ENCODE peak calls at places on chromosomes 11 and 22, in nine cellular contexts. W, K, B, X, Q, D, C, N and A are unnamed samples.

GRCh38 chr11:123407124-123407995 is 22.7 kb upstream of the GRAMD1B start:
- DNase-seq in N (peak; percentile 65), D (peak; percentile 47), X (peak; percentile 73), C (peak; percentile 1), Q (peak; percentile 89), W (peak; percentile 43), B (peak; percentile 68), K (peak; percentile 86), A (peak; percentile 89)

GRCh38 chr22:31577711-31578110 is 81.4 kb downstream of the SFI1 start:
- DNase-seq in Q (no peak), N (no peak), K (no peak), W (no peak), B (no peak), C (no peak), D (no peak), X (no peak), A (no peak)

GRCh38 chr11:100816823-100817222 is 129.7 kb downstream of the ARHGAP42 start:
- DNase-seq in C (no peak), B (no peak), N (no peak), W (no peak), X (no peak), K (peak; percentile 29), D (peak; percentile 29), Q (no peak), A (no peak)

GRCh38 chr22:44698531-44699421 is 3.2 kb upstream of the PRR5 start:
- DNase-seq in Q (no peak), N (peak; percentile 83), K (peak; percentile 74), C (no peak), W (no peak), B (no peak), D (peak; percentile 95), X (no peak), A (no peak)

GRCh38 chr11:114134870-114135269 is 75.4 kb downstream of the ZBTB16 start:
- DNase-seq in W (peak; percentile 55), K (peak; percentile 95), Q (no peak), X (no peak), B (no peak), D (peak; percentile 16), N (peak; percentile 88), C (no peak), A (no peak)

GRCh38 chr11:3916962-3917361 is 61.5 kb downstream of the STIM1 start:
- DNase-seq in W (no peak), K (no peak), X (no peak), Q (peak; percentile 47), B (no peak), D (no peak), N (no peak), C (no peak), A (no peak)

GRCh38 chr11:8777907-8778767 is 95.5 kb downstream of the RPL27A start:
- DNase-seq in Q (no peak), X (peak; percentile 79), B (peak; percentile 76), N (peak; percentile 61), K (peak; percentile 50), C (no peak), W (no peak), D (peak; percentile 56), A (no peak)

GRCh38 chr11:76380161-76380976 is 563 bp downstream of the THAP12 start:
- DNase-seq in B (peak; percentile 43), K (peak; percentile 18), W (no peak), Q (peak; percentile 23), C (peak; percentile 44), X (peak; percentile 45), D (no peak), N (peak; percentile 25), A (peak; percentile 60)

GRCh38 chr11:77095551-77096490 is 6.8 kb upstream of the OMP start:
- DNase-seq in K (no peak), C (no peak), D (no peak), X (peak; percentile 20), W (no peak), Q (peak; percentile 98), N (no peak), B (peak; percentile 7), A (no peak)

GRCh38 chr22:49052023-49052538 is 775.6 kb downstream of the BRD1 start:
- DNase-seq in B (no peak), N (no peak), D (peak; percentile 2), C (no peak), W (no peak), Q (peak; percentile 11), K (peak; percentile 4), X (no peak), A (no peak)